ENCODE peak calls at places on chromosome 7, in six cellular contexts. One of them, this sample, is unnamed.

GRCh38 chr7:50207682-50208255 is 96.7 kb upstream of the IKZF1 start:
- DNase-seq in IMR-90: no peak
- DNase-seq in GM13977: no peak
- DNase-seq in colonic mucosa: no peak
- DNase-seq in WTC11: no peak
- DNase-seq in psoas muscle: no peak
- DNase-seq in this sample: no peak

GRCh38 chr7:73626814-73627213 is 2.5 kb upstream of the MLXIPL start:
- DNase-seq in IMR-90: peak; percentile 22
- DNase-seq in GM13977: no peak
- DNase-seq in colonic mucosa: no peak
- DNase-seq in WTC11: no peak
- DNase-seq in psoas muscle: no peak
- DNase-seq in this sample: no peak

GRCh38 chr7:19665399-19666008 is 43.3 kb downstream of the POLR1F start:
- DNase-seq in IMR-90: peak; percentile 50
- DNase-seq in GM13977: peak; percentile 19
- DNase-seq in colonic mucosa: no peak
- DNase-seq in WTC11: no peak
- DNase-seq in psoas muscle: no peak
- DNase-seq in this sample: no peak

GRCh38 chr7:75951506-75951905 is 36.6 kb downstream of the POR start:
- DNase-seq in IMR-90: peak; percentile 68
- DNase-seq in GM13977: no peak
- DNase-seq in colonic mucosa: no peak
- DNase-seq in WTC11: no peak
- DNase-seq in psoas muscle: peak; percentile 72
- DNase-seq in this sample: no peak

GRCh38 chr7:87330316-87330715 is 15.1 kb upstream of the CROT start:
- DNase-seq in IMR-90: no peak
- DNase-seq in GM13977: no peak
- DNase-seq in colonic mucosa: no peak
- DNase-seq in WTC11: no peak
- DNase-seq in psoas muscle: no peak
- DNase-seq in this sample: no peak

GRCh38 chr7:48875300-48875916 is 48.9 kb upstream of the CDC14C start:
- DNase-seq in IMR-90: no peak
- DNase-seq in GM13977: no peak
- DNase-seq in colonic mucosa: peak; percentile 28
- DNase-seq in WTC11: peak; percentile 61
- DNase-seq in psoas muscle: peak; percentile 53
- DNase-seq in this sample: peak; percentile 59

GRCh38 chr7:25716421-25716820 is 435.6 kb upstream of the NFE2L3 start:
- DNase-seq in IMR-90: peak; percentile 0
- DNase-seq in GM13977: no peak
- DNase-seq in colonic mucosa: no peak
- DNase-seq in WTC11: no peak
- DNase-seq in psoas muscle: no peak
- DNase-seq in this sample: no peak

GRCh38 chr7:121516791-121517305 is 120.7 kb upstream of the FAM3C start:
- DNase-seq in IMR-90: no peak
- DNase-seq in GM13977: no peak
- DNase-seq in colonic mucosa: no peak
- DNase-seq in WTC11: no peak
- DNase-seq in psoas muscle: no peak
- DNase-seq in this sample: no peak

GRCh38 chr7:30770936-30771858 is at the start of gene MINDY4:
- DNase-seq in IMR-90: peak; percentile 80
- DNase-seq in GM13977: peak; percentile 89
- DNase-seq in colonic mucosa: peak; percentile 83
- DNase-seq in WTC11: peak; percentile 76
- DNase-seq in psoas muscle: peak; percentile 92
- DNase-seq in this sample: peak; percentile 78

GRCh38 chr7:50349963-50350944 is 45.7 kb downstream of the IKZF1 start:
- DNase-seq in IMR-90: no peak
- DNase-seq in GM13977: peak; percentile 68
- DNase-seq in colonic mucosa: no peak
- DNase-seq in WTC11: no peak
- DNase-seq in psoas muscle: no peak
- DNase-seq in this sample: no peak

GRCh38 chr7:24052572-24053223 is 231.3 kb upstream of the NPY start:
- DNase-seq in IMR-90: peak; percentile 20
- DNase-seq in GM13977: no peak
- DNase-seq in colonic mucosa: no peak
- DNase-seq in WTC11: no peak
- DNase-seq in psoas muscle: no peak
- DNase-seq in this sample: no peak

DNA sequence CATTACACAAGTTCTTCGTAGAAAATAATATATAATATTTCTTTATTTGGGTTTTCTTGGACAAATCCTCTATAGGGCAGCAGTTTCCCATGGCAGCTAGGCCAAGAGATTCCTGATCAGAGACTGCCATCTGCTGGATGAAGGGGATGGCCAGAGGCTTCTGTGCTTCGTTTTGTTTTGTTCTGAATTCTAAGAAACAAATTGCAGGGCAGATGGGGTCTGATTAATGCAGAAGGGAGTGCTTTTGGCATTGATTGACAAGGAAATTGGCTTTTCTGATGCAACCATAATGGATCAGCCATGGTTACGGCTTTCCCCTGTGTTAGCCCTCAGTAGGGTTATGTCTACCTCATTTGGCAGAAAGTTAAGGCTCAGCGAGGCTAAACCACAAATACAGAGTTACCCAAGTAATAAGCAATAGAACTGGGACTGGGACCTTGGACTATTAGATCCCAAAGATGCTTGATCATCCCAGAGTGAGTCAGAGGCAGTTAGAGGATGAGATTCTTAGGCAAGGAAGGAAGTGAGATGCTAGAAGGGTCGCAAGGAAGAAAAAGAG is 401.6 kb downstream of the TNS3 start:
- DNase-seq in IMR-90: peak; percentile 72
- DNase-seq in GM13977: peak; percentile 44
- DNase-seq in colonic mucosa: peak; percentile 63
- DNase-seq in WTC11: peak; percentile 59
- DNase-seq in psoas muscle: no peak
- DNase-seq in this sample: peak; percentile 79
- TF ChIP-seq CTCF in IMR-90: peak; percentile 96
- TF ChIP-seq CTCF in GM13977: peak; percentile 75
- TF ChIP-seq CTCF in colonic mucosa: peak; percentile 80
- TF ChIP-seq CTCF in WTC11: peak; percentile 61
- TF ChIP-seq CTCF in psoas muscle: peak; percentile 86
- TF ChIP-seq CTCF in this sample: peak; percentile 64

GRCh38 chr7:118264836-118265235 is 40.3 kb downstream of the ANKRD7 start:
- DNase-seq in IMR-90: no peak
- DNase-seq in GM13977: no peak
- DNase-seq in colonic mucosa: no peak
- DNase-seq in WTC11: no peak
- DNase-seq in psoas muscle: no peak
- DNase-seq in this sample: no peak

GRCh38 chr7:118259115-118259514 is 34.6 kb downstream of the ANKRD7 start:
- DNase-seq in IMR-90: no peak
- DNase-seq in GM13977: no peak
- DNase-seq in colonic mucosa: no peak
- DNase-seq in WTC11: no peak
- DNase-seq in psoas muscle: no peak
- DNase-seq in this sample: no peak
- TF ChIP-seq CTCF in IMR-90: no peak
- TF ChIP-seq CTCF in GM13977: peak; percentile 31
- TF ChIP-seq CTCF in colonic mucosa: no peak
- TF ChIP-seq CTCF in WTC11: no peak
- TF ChIP-seq CTCF in psoas muscle: no peak
- TF ChIP-seq CTCF in this sample: no peak

GRCh38 chr7:20744913-20745587 is 41.6 kb downstream of the SP8 start:
- DNase-seq in IMR-90: no peak
- DNase-seq in GM13977: no peak
- DNase-seq in colonic mucosa: no peak
- DNase-seq in WTC11: no peak
- DNase-seq in psoas muscle: no peak
- DNase-seq in this sample: no peak
- TF ChIP-seq CTCF in IMR-90: no peak
- TF ChIP-seq CTCF in GM13977: no peak
- TF ChIP-seq CTCF in colonic mucosa: no peak
- TF ChIP-seq CTCF in WTC11: no peak
- TF ChIP-seq CTCF in psoas muscle: no peak
- TF ChIP-seq CTCF in this sample: no peak

GRCh38 chr7:33215992-33216391 is 86.6 kb downstream of the BBS9 start:
- DNase-seq in IMR-90: no peak
- DNase-seq in GM13977: no peak
- DNase-seq in colonic mucosa: no peak
- DNase-seq in WTC11: no peak
- DNase-seq in psoas muscle: no peak
- DNase-seq in this sample: no peak

GRCh38 chr7:33221374-33221773 is 92.0 kb downstream of the BBS9 start:
- DNase-seq in IMR-90: no peak
- DNase-seq in GM13977: no peak
- DNase-seq in colonic mucosa: no peak
- DNase-seq in WTC11: no peak
- DNase-seq in psoas muscle: no peak
- DNase-seq in this sample: no peak

DNA sequence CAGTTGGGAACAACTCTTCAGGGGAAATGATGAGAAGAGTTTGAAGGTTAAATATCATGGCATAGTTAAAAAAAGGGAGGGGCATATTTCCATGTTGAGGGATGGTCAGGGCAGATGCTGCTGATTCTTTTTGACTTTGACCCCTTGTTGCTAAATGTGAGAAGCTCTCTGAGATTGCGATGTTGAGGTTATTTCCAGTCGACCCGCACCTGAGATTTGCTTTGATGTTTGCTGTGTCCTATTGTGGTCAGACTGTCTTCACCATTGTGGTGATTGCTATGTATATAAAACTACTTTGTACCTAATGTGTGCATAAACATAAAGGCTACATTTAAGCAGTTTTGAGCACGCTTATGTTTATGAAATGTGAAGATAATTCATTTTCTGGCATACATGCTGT is 90.9 kb downstream of the BBS9 start:
- DNase-seq in IMR-90: no peak
- DNase-seq in GM13977: no peak
- DNase-seq in colonic mucosa: no peak
- DNase-seq in WTC11: no peak
- DNase-seq in psoas muscle: no peak
- DNase-seq in this sample: no peak
- TF ChIP-seq CTCF in IMR-90: no peak
- TF ChIP-seq CTCF in GM13977: no peak
- TF ChIP-seq CTCF in colonic mucosa: no peak
- TF ChIP-seq CTCF in WTC11: no peak
- TF ChIP-seq CTCF in psoas muscle: no peak
- TF ChIP-seq CTCF in this sample: no peak

GRCh38 chr7:45721949-45722598 is 147.9 kb downstream of the ADCY1 start:
- DNase-seq in IMR-90: no peak
- DNase-seq in GM13977: no peak
- DNase-seq in colonic mucosa: no peak
- DNase-seq in WTC11: no peak
- DNase-seq in psoas muscle: no peak
- DNase-seq in this sample: no peak
- TF ChIP-seq CTCF in IMR-90: no peak
- TF ChIP-seq CTCF in GM13977: no peak
- TF ChIP-seq CTCF in colonic mucosa: no peak
- TF ChIP-seq CTCF in WTC11: no peak
- TF ChIP-seq CTCF in psoas muscle: no peak
- TF ChIP-seq CTCF in this sample: no peak

GRCh38 chr7:16604054-16604453 is 41.5 kb downstream of the ANKMY2 start:
- DNase-seq in IMR-90: no peak
- DNase-seq in GM13977: no peak
- DNase-seq in colonic mucosa: no peak
- DNase-seq in WTC11: no peak
- DNase-seq in psoas muscle: no peak
- DNase-seq in this sample: no peak
- TF ChIP-seq CTCF in IMR-90: peak; percentile 24
- TF ChIP-seq CTCF in GM13977: peak; percentile 2
- TF ChIP-seq CTCF in colonic mucosa: no peak
- TF ChIP-seq CTCF in WTC11: no peak
- TF ChIP-seq CTCF in psoas muscle: peak; percentile 47
- TF ChIP-seq CTCF in this sample: no peak

GRCh38 chr7:2861509-2861908 is 17.4 kb upstream of the GNA12 start:
- DNase-seq in IMR-90: no peak
- DNase-seq in GM13977: no peak
- DNase-seq in colonic mucosa: no peak
- DNase-seq in WTC11: no peak
- DNase-seq in psoas muscle: no peak
- DNase-seq in this sample: no peak

GRCh38 chr7:2864999-2865670 is 21.0 kb upstream of the GNA12 start:
- DNase-seq in IMR-90: peak; percentile 74
- DNase-seq in GM13977: peak; percentile 81
- DNase-seq in colonic mucosa: peak; percentile 70
- DNase-seq in WTC11: peak; percentile 84
- DNase-seq in psoas muscle: peak; percentile 76
- DNase-seq in this sample: no peak

GRCh38 chr7:2864204-2864985 is 20.3 kb upstream of the GNA12 start:
- DNase-seq in IMR-90: no peak
- DNase-seq in GM13977: no peak
- DNase-seq in colonic mucosa: no peak
- DNase-seq in WTC11: no peak
- DNase-seq in psoas muscle: no peak
- DNase-seq in this sample: no peak

GRCh38 chr7:2862831-2863361 is 18.8 kb upstream of the GNA12 start:
- DNase-seq in IMR-90: peak; percentile 75
- DNase-seq in GM13977: no peak
- DNase-seq in colonic mucosa: no peak
- DNase-seq in WTC11: no peak
- DNase-seq in psoas muscle: no peak
- DNase-seq in this sample: no peak

DNA sequence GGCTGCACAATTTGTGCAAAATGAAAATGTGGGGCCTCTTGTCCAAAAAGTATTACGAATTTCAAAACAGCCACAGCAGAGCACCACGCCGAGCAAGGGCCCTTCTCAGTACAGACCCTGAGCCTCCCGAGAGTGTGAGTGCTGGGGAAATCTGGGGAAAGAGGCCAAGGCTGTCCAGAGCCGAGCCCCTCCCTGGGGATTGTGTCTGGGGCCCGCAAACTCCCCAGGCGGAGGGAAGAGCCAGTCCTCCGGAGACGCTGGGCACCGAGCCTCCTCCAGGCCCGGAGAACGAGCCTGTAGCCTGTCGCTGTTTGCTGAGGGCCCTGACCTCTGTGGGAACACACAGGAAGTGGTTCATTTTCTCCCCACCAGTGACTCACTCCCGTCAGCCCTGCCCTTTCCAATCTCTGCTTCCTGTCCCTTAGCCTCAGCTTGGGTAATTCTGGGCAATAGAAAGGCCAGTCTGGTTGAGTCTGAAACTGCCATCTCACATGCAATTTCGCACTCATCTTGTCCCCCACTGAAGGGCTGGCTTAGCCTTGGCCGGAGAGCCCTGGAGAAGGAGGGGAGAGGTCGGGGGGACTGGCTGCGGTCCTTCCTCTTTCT is 19.5 kb upstream of the GNA12 start:
- DNase-seq in IMR-90: peak; percentile 97
- DNase-seq in GM13977: peak; percentile 85
- DNase-seq in colonic mucosa: peak; percentile 68
- DNase-seq in WTC11: peak; percentile 32
- DNase-seq in psoas muscle: peak; percentile 89
- DNase-seq in this sample: no peak
- TF ChIP-seq CTCF in IMR-90: no peak
- TF ChIP-seq CTCF in GM13977: no peak
- TF ChIP-seq CTCF in colonic mucosa: no peak
- TF ChIP-seq CTCF in WTC11: no peak
- TF ChIP-seq CTCF in psoas muscle: no peak
- TF ChIP-seq CTCF in this sample: no peak

This sample was measured in mesothelial cell of epicardium.